ENCODE peak calls at places on chromosomes 16 and 17, in seven cellular contexts. I is GM12878, N is SK-N-SH, A is HepG2, B is HCT116, W is H1, V is K562. D is an unnamed sample.

GRCh38 chr17:65243838-65244237 is 106.7 kb downstream of the RGS9 start:
- DNase-seq in I (no peak), N (no peak), A (no peak), B (peak; percentile 86), W (no peak), V (no peak), D (peak; percentile 25)

GRCh38 chr16:7744546-7745294 is 412.1 kb downstream of the RBFOX1 start:
- DNase-seq in I (no peak), N (no peak), A (no peak), B (no peak), W (no peak), V (no peak), D (no peak)

GRCh38 chr17:76700627-76701470 is 9.9 kb downstream of the MXRA7 start:
- DNase-seq in I (no peak), N (peak; percentile 85), A (peak; percentile 86), B (no peak), W (no peak), V (no peak), D (no peak)

GRCh38 chr17:32350662-32351418 is 883 bp downstream of the ZNF207 start:
- DNase-seq in I (no peak), N (peak; percentile 37), A (peak; percentile 54), B (no peak), W (no peak), V (peak; percentile 39), D (no peak)

GRCh38 chr17:80755650-80756405 is 211.2 kb downstream of the RPTOR start:
- DNase-seq in I (no peak), N (no peak), A (no peak), B (no peak), W (no peak), V (peak; percentile 50), D (peak; percentile 6)

GRCh38 chr16:88973007-88973410 is 4.0 kb downstream of the CBFA2T3 start:
- DNase-seq in I (no peak), N (no peak), A (no peak), B (no peak), W (no peak), V (peak; percentile 78), D (no peak)

GRCh38 chr16:81575834-81576233 is 131.2 kb downstream of the CMIP start:
- DNase-seq in I (no peak), N (no peak), A (no peak), B (no peak), W (no peak), V (no peak), D (no peak)

GRCh38 chr16:84183911-84184310 is 2.9 kb downstream of the TAF1C start:
- DNase-seq in I (no peak), N (no peak), A (no peak), B (no peak), W (no peak), V (no peak), D (no peak)

GRCh38 chr16:66269631-66270332 is 96.7 kb upstream of the CDH5 start:
- DNase-seq in I (no peak), N (no peak), A (no peak), B (no peak), W (no peak), V (no peak), D (no peak)

GRCh38 chr16:86042996-86043725 is 144.2 kb downstream of the IRF8 start:
- DNase-seq in I (no peak), N (no peak), A (no peak), B (no peak), W (no peak), V (no peak), D (no peak)

GRCh38 chr17:16313159-16314090 is 39.8 kb downstream of the CENPV start:
- DNase-seq in I (no peak), N (no peak), A (peak; percentile 94), B (no peak), W (no peak), V (peak; percentile 76), D (no peak)

GRCh38 chr17:49334744-49335512 is 27.1 kb downstream of the ZNF652 start:
- DNase-seq in I (no peak), N (no peak), A (no peak), B (no peak), W (no peak), V (no peak), D (no peak)

GRCh38 chr16:64339052-64339770 is 782.7 kb downstream of the CDH11 start:
- DNase-seq in I (no peak), N (no peak), A (no peak), B (no peak), W (no peak), V (no peak), D (no peak)

GRCh38 chr16:88940196-88941050 is 36.6 kb downstream of the CBFA2T3 start:
- DNase-seq in I (no peak), N (peak; percentile 63), A (no peak), B (no peak), W (no peak), V (no peak), D (no peak)

GRCh38 chr17:9982159-9982558 is 77.1 kb upstream of the RCVRN start:
- DNase-seq in I (no peak), N (no peak), A (peak; percentile 2), B (peak; percentile 27), W (peak; percentile 25), V (peak; percentile 7), D (no peak)

GRCh38 chr16:31064882-31065461 is 9.1 kb downstream of the ZNF668 start:
- DNase-seq in I (no peak), N (no peak), A (no peak), B (no peak), W (no peak), V (no peak), D (no peak)

GRCh38 chr16:9099131-9099625 is 7.7 kb downstream of the HAPSTR1 start:
- DNase-seq in I (no peak), N (no peak), A (peak; percentile 36), B (no peak), W (no peak), V (no peak), D (no peak)

GRCh38 chr17:13671771-13672170 is 70.0 kb upstream of the HS3ST3A1 start:
- DNase-seq in I (no peak), N (no peak), A (no peak), B (no peak), W (no peak), V (no peak), D (no peak)

GRCh38 chr16:50708373-50709060 is 15.1 kb downstream of the NOD2 start:
- DNase-seq in I (no peak), N (no peak), A (no peak), B (no peak), W (no peak), V (no peak), D (no peak)
- TF ChIP-seq YY1 in I (no peak), N (no peak), A (no peak), B (no peak), W (no peak), V (no peak), D (no peak)

DNA sequence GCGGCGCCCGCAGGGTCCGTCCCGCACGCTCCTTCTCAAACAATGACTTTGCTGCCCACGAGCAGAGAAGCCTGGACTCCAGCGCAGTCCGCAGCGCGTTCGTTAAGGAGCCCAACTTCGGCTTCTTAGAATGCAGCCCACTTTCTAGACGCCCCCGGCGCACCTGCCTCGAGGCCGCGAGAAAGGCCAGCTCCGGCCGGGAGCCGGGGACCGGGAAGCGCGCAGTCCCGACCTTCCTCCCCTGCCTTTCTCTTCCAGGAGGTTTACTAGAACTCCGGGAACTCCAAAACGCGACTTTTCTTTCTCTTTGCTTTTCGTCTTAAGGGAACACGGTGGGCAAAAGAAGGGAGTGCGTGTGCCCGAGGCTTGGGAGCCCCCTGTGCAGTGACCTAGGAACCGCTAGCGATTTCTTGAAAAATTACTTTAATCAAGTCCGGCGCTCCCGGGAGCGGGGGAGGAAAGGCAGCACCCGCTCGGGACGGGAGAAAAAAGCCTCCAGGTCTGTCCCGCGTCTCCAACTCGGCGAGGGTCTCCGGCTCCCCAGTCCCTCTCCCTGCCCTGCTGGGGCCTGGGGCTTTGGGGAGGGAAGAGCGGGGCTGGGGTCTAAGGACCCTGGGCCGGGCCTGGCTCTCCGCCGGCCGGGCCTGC is 2.6 kb downstream of the HNF1B start:
- DNase-seq in I (no peak), N (peak; percentile 62), A (no peak), B (no peak), W (no peak), V (no peak), D (no peak)
- TF ChIP-seq YY1 in I (no peak), N (no peak), A (no peak), B (no peak), W (no peak), V (no peak), D (no peak)

DNA sequence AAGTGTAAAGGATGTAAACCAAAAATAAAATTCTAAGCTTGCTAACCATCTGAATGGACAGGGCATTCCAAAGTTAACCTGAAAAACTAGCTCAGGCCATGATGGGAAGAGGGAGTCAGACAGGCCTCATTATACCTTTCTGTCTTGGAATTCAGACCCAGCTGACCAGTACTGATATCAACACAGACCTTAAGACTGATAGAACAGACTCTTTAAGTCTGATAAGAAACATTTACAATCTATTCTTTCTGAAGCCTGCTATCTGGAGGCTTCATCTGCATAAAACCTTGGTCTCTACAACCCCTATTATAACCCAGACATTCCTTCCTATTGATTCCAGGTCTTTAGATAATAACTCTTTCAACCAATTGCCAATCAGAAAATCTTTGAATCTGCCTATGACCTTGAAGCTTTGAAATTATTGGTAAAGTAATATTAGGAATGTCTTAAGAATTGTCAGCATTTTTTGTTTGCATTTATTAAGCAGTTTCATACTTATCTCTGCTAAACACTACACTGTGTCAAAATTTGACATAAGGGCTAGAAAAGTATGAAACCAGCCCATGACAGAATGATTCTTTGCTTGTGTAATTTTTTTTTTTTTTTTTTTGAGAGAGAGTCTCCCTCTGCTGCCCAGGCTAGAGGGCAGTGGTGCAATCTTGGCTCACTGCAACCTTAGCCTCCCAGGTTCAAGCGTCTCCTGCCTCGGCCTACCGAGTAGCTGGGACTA is 12.9 kb upstream of the PRSS54 start:
- DNase-seq in I (no peak), N (no peak), A (no peak), B (no peak), W (no peak), V (no peak), D (no peak)
- TF ChIP-seq YY1 in I (no peak), N (no peak), A (no peak), B (no peak), W (no peak), V (no peak), D (no peak)

GRCh38 chr17:82376042-82376730 is 4.6 kb downstream of the UTS2R start:
- DNase-seq in I (no peak), N (no peak), A (peak; percentile 62), B (no peak), W (no peak), V (no peak), D (no peak)
- TF ChIP-seq YY1 in I (no peak), N (no peak), A (no peak), B (no peak), W (no peak), V (no peak), D (no peak)

DNA sequence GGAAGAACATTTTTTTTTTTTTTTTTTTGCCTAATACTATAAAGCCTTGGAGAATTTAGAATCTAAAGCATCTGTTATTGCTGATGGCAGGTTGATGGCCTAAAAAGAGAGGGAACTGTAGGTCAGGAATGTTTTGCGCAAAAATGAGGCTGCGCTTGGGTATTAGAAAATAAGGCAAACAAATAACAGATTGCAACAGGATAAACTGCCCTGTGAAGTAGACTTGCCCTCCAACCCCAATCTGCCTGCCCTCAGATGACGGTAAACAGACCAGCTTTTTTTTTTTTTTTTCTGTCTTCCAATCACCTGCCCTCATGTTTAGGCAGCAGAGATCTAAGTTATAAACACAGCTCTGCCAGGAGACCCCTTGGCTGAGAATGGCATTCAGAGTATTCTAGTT is 3.8 kb upstream of the DHX8 start:
- DNase-seq in I (no peak), N (no peak), A (peak; percentile 90), B (no peak), W (no peak), V (no peak), D (no peak)
- TF ChIP-seq YY1 in I (no peak), N (no peak), A (peak; percentile 22), B (no peak), W (no peak), V (no peak), D (no peak)

GRCh38 chr16:5008311-5008731 is 25.4 kb downstream of the NAGPA start:
- DNase-seq in I (no peak), N (no peak), A (no peak), B (no peak), W (no peak), V (no peak), D (no peak)
- TF ChIP-seq YY1 in I (no peak), N (no peak), A (no peak), B (no peak), W (no peak), V (no peak), D (no peak)

D was measured in NT2/D1.